ENCODE peak calls at places on chromosomes 4 and X, in seven cellular contexts. L is brain microvascular endothelial cell, W is iPS DF 6.9, S is sciatic nerve, G is caudate nucleus, Z is NCI-H187, N is endothelial cell of umbilical vein. J is an unnamed sample.
A peak's percentile ranks its signal among the peaks of the same experiment; 100 is the strongest.

GRCh38 chrX:137166591-137166990 is 132.8 kb upstream of the GPR101 start:
- DNase-seq in L (no peak), W (no peak), S (no peak), G (no peak), Z (no peak), N (no peak), J (no peak)

GRCh38 chr4:44493924-44494323 is 45.3 kb upstream of the KCTD8 start:
- DNase-seq in L (peak; percentile 0), W (peak; percentile 1), S (no peak), G (no peak), Z (no peak), N (peak; percentile 9), J (no peak)

GRCh38 chr4:135948797-135949196 is 1583.5 kb downstream of the PCDH18 start:
- DNase-seq in L (no peak), W (no peak), S (no peak), G (no peak), Z (no peak), N (no peak), J (no peak)

GRCh38 chrX:40685352-40685918 is 38.1 kb upstream of the CXorf38 start:
- DNase-seq in L (no peak), W (no peak), S (no peak), G (no peak), Z (no peak), N (no peak), J (no peak)

GRCh38 chr4:176792348-176793059 is at the start of gene VEGFC:
- DNase-seq in L (peak; percentile 70), W (no peak), S (peak; percentile 59), G (no peak), Z (no peak), N (peak; percentile 69), J (peak; percentile 2)

GRCh38 chr4:102543529-102543928 is 42.4 kb downstream of the NFKB1 start:
- DNase-seq in L (no peak), W (no peak), S (no peak), G (no peak), Z (no peak), N (no peak), J (no peak)

GRCh38 chrX:119512145-119512800 is 44.0 kb downstream of the SLC25A5 start:
- DNase-seq in L (peak; percentile 46), W (no peak), S (peak; percentile 55), G (no peak), Z (no peak), N (peak; percentile 55), J (no peak)

GRCh38 chr4:156547891-156548290 is 423.7 kb downstream of the PDGFC start:
- DNase-seq in L (no peak), W (no peak), S (no peak), G (no peak), Z (no peak), N (no peak), J (no peak)

GRCh38 chr4:81096566-81096965 is 66.1 kb downstream of the BMP3 start:
- DNase-seq in L (no peak), W (no peak), S (no peak), G (no peak), Z (no peak), N (no peak), J (no peak)

GRCh38 chr4:109979932-109980717 is 67.4 kb downstream of the EGF start:
- DNase-seq in L (peak; percentile 22), W (no peak), S (no peak), G (no peak), Z (no peak), N (no peak), J (no peak)

GRCh38 chr4:128521156-128521555 is 233.5 kb upstream of the PGRMC2 start:
- DNase-seq in L (no peak), W (no peak), S (no peak), G (no peak), Z (no peak), N (peak; percentile 89), J (no peak)

GRCh38 chr4:40325406-40326019 is 9.6 kb upstream of the CHRNA9 start:
- DNase-seq in L (peak; percentile 53), W (no peak), S (no peak), G (peak; percentile 8), Z (no peak), N (peak; percentile 73), J (no peak)

GRCh38 chr4:158825443-158826036 is 56.7 kb downstream of the FNIP2 start:
- DNase-seq in L (no peak), W (no peak), S (no peak), G (no peak), Z (no peak), N (no peak), J (no peak)

GRCh38 chrX:104315555-104315954 is 60.8 kb upstream of the ESX1 start:
- DNase-seq in L (peak; percentile 61), W (no peak), S (no peak), G (no peak), Z (no peak), N (peak; percentile 61), J (no peak)

GRCh38 chrX:38890963-38891362 is 89.7 kb downstream of the MID1IP1 start:
- DNase-seq in L (no peak), W (no peak), S (no peak), G (no peak), Z (no peak), N (no peak), J (no peak)

GRCh38 chr4:6916587-6917444 is 7.2 kb downstream of the TBC1D14 start:
- DNase-seq in L (no peak), W (no peak), S (no peak), G (no peak), Z (no peak), N (peak; percentile 20), J (peak; percentile 20)

GRCh38 chr4:128663325-128663724 is 146.2 kb upstream of the JADE1 start:
- DNase-seq in L (no peak), W (no peak), S (no peak), G (no peak), Z (no peak), N (no peak), J (no peak)

GRCh38 chrX:42678133-42678532 is 99.8 kb downstream of the PPP1R2C start:
- DNase-seq in L (peak; percentile 27), W (no peak), S (no peak), G (no peak), Z (no peak), N (peak; percentile 3), J (no peak)

GRCh38 chr4:156764145-156764544 is 207.5 kb downstream of the PDGFC start:
- DNase-seq in L (no peak), W (no peak), S (no peak), G (no peak), Z (no peak), N (no peak), J (no peak)

GRCh38 chrX:108167211-108167872 is 75.8 kb downstream of the ATG4A start:
- DNase-seq in L (peak; percentile 70), W (no peak), S (no peak), G (no peak), Z (no peak), N (peak; percentile 32), J (no peak)

GRCh38 chr4:47109379-47109778 is 78.0 kb downstream of the GABRB1 start:
- DNase-seq in L (no peak), W (no peak), S (no peak), G (no peak), Z (no peak), N (no peak), J (no peak)

GRCh38 chr4:57110635-57111546 is 706 bp upstream of the IGFBP7 start:
- DNase-seq in L (peak; percentile 64), W (peak; percentile 29), S (no peak), G (peak; percentile 10), Z (no peak), N (peak; percentile 82), J (no peak)

GRCh38 chrX:40094900-40095587 is 2.7 kb downstream of the BCOR start:
- DNase-seq in L (no peak), W (no peak), S (no peak), G (no peak), Z (no peak), N (peak; percentile 21), J (no peak)

GRCh38 chrX:119605398-119605738 is 856 bp downstream of the NKRF start:
- DNase-seq in L (no peak), W (no peak), S (no peak), G (no peak), Z (no peak), N (peak; percentile 1), J (no peak)

GRCh38 chr4:110160616-110161015 is 37.8 kb downstream of the ELOVL6 start:
- DNase-seq in L (no peak), W (no peak), S (no peak), G (no peak), Z (no peak), N (no peak), J (no peak)

GRCh38 chrX:28595346-28595745 is 8.1 kb downstream of the IL1RAPL1 start:
- DNase-seq in L (no peak), W (no peak), S (no peak), G (no peak), Z (no peak), N (no peak), J (no peak)

GRCh38 chrX:17496407-17496806 is 121.4 kb downstream of the NHS start:
- DNase-seq in L (no peak), W (no peak), S (no peak), G (no peak), Z (no peak), N (no peak), J (no peak)

GRCh38 chrX:46278591-46278990 is 266.6 kb downstream of the ZNF674 start:
- DNase-seq in L (no peak), W (no peak), S (no peak), G (no peak), Z (no peak), N (no peak), J (no peak)

GRCh38 chr4:95761441-95761840 is 78.5 kb upstream of the PDHA2 start:
- DNase-seq in L (peak; percentile 63), W (no peak), S (no peak), G (no peak), Z (no peak), N (peak; percentile 81), J (no peak)

GRCh38 chrX:15143050-15143824 is 126.6 kb downstream of the ASB9 start:
- DNase-seq in L (peak; percentile 9), W (no peak), S (peak; percentile 71), G (no peak), Z (no peak), N (peak; percentile 18), J (no peak)

GRCh38 chrX:110322603-110323002 is 4.7 kb upstream of the AMMECR1 start:
- DNase-seq in L (no peak), W (no peak), S (no peak), G (no peak), Z (no peak), N (no peak), J (no peak)

GRCh38 chrX:47704736-47705135 is 45.8 kb upstream of the UXT start:
- DNase-seq in L (no peak), W (no peak), S (no peak), G (no peak), Z (no peak), N (no peak), J (no peak)

GRCh38 chr4:1240721-1241465 is 8.0 kb downstream of the CTBP1 start:
- DNase-seq in L (no peak), W (no peak), S (peak; percentile 50), G (no peak), Z (no peak), N (no peak), J (no peak)